ENCODE peak calls at places on chromosomes 11 and 22, in four cellular contexts. A, P, H and Z are unnamed samples.

GRCh38 chr11:68355471-68355870 is 43.1 kb downstream of the LRP5 start:
- DNase-seq in A (no peak), H (no peak), P (no peak), Z (no peak)

GRCh38 chr11:8232414-8232813 is 31.3 kb downstream of the LMO1 start:
- DNase-seq in P (no peak), H (no peak), A (no peak), Z (no peak)

GRCh38 chr11:98587884-98588283 is 432.9 kb upstream of the CNTN5 start:
- DNase-seq in P (no peak), H (no peak), A (no peak), Z (no peak)

GRCh38 chr11:110529043-110529442 is 99.3 kb downstream of the FDX1 start:
- DNase-seq in H (peak), A (peak), P (no peak), Z (peak)

GRCh38 chr11:86571273-86571948 is 101.0 kb downstream of the ME3 start:
- DNase-seq in H (no peak), P (no peak), A (peak), Z (no peak)

GRCh38 chr11:73203790-73204189 is 14.3 kb upstream of the P2RY2 start:
- DNase-seq in A (peak), H (no peak), P (no peak), Z (no peak)

GRCh38 chr22:38872831-38873248 is 824 bp upstream of the CBX6 start:
- DNase-seq in H (peak), A (peak), P (no peak), Z (no peak)

GRCh38 chr22:44454113-44454769 is 43.8 kb downstream of the RTL6 start:
- DNase-seq in P (no peak), H (no peak), A (no peak), Z (no peak)

GRCh38 chr22:31753005-31753633 is 700 bp upstream of the DEPDC5 start:
- DNase-seq in A (peak), P (peak), H (peak), Z (no peak)

GRCh38 chr11:68759991-68760390 is 8.7 kb upstream of the TESMIN start:
- DNase-seq in A (no peak), H (no peak), P (no peak), Z (no peak)

GRCh38 chr11:69978841-69979614 is 99.1 kb upstream of the ANO1 start:
- DNase-seq in A (no peak), P (no peak), H (no peak), Z (no peak)

GRCh38 chr22:38755911-38756532 is at the start of gene SUN2:
- DNase-seq in A (peak), H (peak), P (peak), Z (peak)

GRCh38 chr11:3134651-3135490 is 30.2 kb downstream of the OSBPL5 start:
- DNase-seq in H (no peak), A (peak), P (no peak), Z (no peak)

GRCh38 chr11:125345706-125346561 is 150.1 kb downstream of the FEZ1 start:
- DNase-seq in H (peak), P (peak), A (peak), Z (peak)

GRCh38 chr11:130246719-130247118 is 68.0 kb downstream of the ZBTB44 start:
- DNase-seq in P (no peak), H (no peak), A (no peak), Z (no peak)

GRCh38 chr11:2076441-2076840 is 62.7 kb downstream of the IGF2 start:
- DNase-seq in A (no peak), P (no peak), H (no peak), Z (no peak)

GRCh38 chr11:109697140-109697843 is 275.3 kb downstream of the C11orf87 start:
- DNase-seq in A (peak), P (peak), H (peak), Z (peak)

GRCh38 chr11:47867821-47868220 is 19.7 kb upstream of the NUP160 start:
- DNase-seq in H (no peak), A (no peak), P (no peak), Z (no peak)

GRCh38 chr22:37184380-37184755 is 3.7 kb downstream of the C1QTNF6 start:
- DNase-seq in H (no peak), A (no peak), P (no peak), Z (no peak)

GRCh38 chr11:92257536-92257935 is 32.9 kb downstream of the FAT3 start:
- DNase-seq in H (no peak), P (no peak), A (no peak), Z (no peak)

GRCh38 chr11:77267910-77268309 is 33.6 kb downstream of the GDPD4 start:
- DNase-seq in P (no peak), A (no peak), H (no peak), Z (no peak)

GRCh38 chr11:126333142-126333541 is 22.3 kb upstream of the ST3GAL4 start:
- DNase-seq in P (no peak), A (no peak), H (no peak), Z (no peak)

GRCh38 chr22:22955866-22956535 is 68.4 kb downstream of the IGLL5 start:
- DNase-seq in A (peak), H (peak), P (peak), Z (peak)

GRCh38 chr11:8102965-8103364 is 22.0 kb downstream of the TUB start:
- DNase-seq in H (no peak), A (no peak), P (no peak), Z (no peak)

GRCh38 chr22:39351689-39352214 is 2.0 kb downstream of the SYNGR1 start:
- DNase-seq in A (peak), H (no peak), P (peak), Z (no peak)

GRCh38 chr11:796565-797299 is 1.3 kb downstream of the SLC25A22 start:
- DNase-seq in H (peak), P (peak), A (no peak), Z (no peak)

GRCh38 chr11:61032824-61033223 is 61.3 kb downstream of the CD6 start:
- DNase-seq in A (no peak), H (no peak), P (no peak), Z (no peak)

GRCh38 chr11:102313225-102313940 is 3.9 kb upstream of the BIRC3 start:
- DNase-seq in A (no peak), P (no peak), H (no peak), Z (no peak)

GRCh38 chr22:16559056-16559955 is 33.3 kb downstream of the CCT8L2 start:
- DNase-seq in H (no peak), P (no peak), A (no peak), Z (no peak)

GRCh38 chr22:26922804-26923203 is 265.4 kb downstream of the MIAT start:
- DNase-seq in A (peak), P (no peak), H (peak), Z (no peak)

GRCh38 chr11:15770798-15771414 is 585.4 kb downstream of the SOX6 start:
- DNase-seq in A (peak), P (peak), H (peak), Z (peak)